ENCODE peak calls at places on chromosomes 3 and 15, in four cellular contexts. G is HEK293T, I is K562, D is HepG2. M is an unnamed sample.

GRCh38 chr15:72319360-72319984 is 485 bp downstream of the CELF6 start:
- DNase-seq in I (no peak), G (peak), D (no peak), M (peak)

GRCh38 chr3:182618085-182618732 is 175.1 kb upstream of the ATP11B start:
- DNase-seq in D (peak), I (no peak), G (peak), M (no peak)

GRCh38 chr3:19735111-19735510 is 198.9 kb downstream of the EFHB start:
- DNase-seq in I (no peak), G (no peak), D (no peak), M (no peak)

GRCh38 chr15:65952425-65953053 is 83.2 kb downstream of the RAB11A start:
- DNase-seq in G (peak), I (peak), D (peak), M (peak)

GRCh38 chr3:24830230-24831152 is 335.8 kb upstream of the THRB start:
- DNase-seq in D (no peak), I (no peak), G (peak), M (peak)

GRCh38 chr3:52069891-52070290 is 13.5 kb upstream of the DUSP7 start:
- DNase-seq in I (no peak), D (no peak), G (no peak), M (no peak)

GRCh38 chr15:39363761-39364586 is 216.9 kb upstream of the THBS1 start:
- DNase-seq in G (no peak), I (no peak), D (peak), M (no peak)

GRCh38 chr3:117706037-117706436 is 996.5 kb downstream of the TUSC7 start:
- DNase-seq in I (no peak), G (no peak), D (no peak), M (no peak)

GRCh38 chr3:127849368-127849767 is 27.1 kb upstream of the MGLL start:
- DNase-seq in I (no peak), G (no peak), D (no peak), M (peak)

GRCh38 chr15:72801590-72802345 is 18.2 kb upstream of the ADPGK start:
- DNase-seq in G (no peak), D (no peak), I (no peak), M (no peak)

GRCh38 chr15:67109141-67110034 is 44.0 kb downstream of the SMAD3 start:
- DNase-seq in G (no peak), D (peak), I (no peak), M (no peak)
- TF ChIP-seq ELF4 in G (no peak), D (no peak), I (no peak), M (no peak)

GRCh38 chr3:124685481-124685880 is 44.8 kb upstream of the UMPS start:
- DNase-seq in D (no peak), G (no peak), I (no peak), M (no peak)
- TF ChIP-seq ELF4 in D (no peak), G (no peak), I (no peak), M (no peak)

DNA sequence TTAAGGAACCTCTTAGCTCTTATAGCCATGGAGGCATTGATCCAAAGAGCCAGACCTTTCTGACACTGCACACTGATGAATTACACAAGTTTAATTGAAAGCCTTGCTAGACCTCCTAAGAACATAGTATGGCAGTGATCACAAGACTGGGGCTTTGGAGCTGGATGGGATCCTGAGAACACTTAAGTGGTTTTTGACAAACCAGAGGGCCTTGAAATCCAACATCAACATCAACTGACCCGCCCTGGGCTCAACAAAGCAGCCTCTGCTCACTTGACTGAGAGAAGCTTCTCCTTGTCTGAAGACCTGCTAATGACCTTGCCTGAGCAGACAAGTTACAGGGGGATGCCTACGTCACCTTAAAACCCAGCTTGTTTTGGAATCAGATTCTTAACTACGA is 257.6 kb downstream of the KLF13 start:
- DNase-seq in I (no peak), D (no peak), G (no peak), M (no peak)
- TF ChIP-seq ELF4 in I (no peak), D (no peak), G (no peak), M (no peak)

DNA sequence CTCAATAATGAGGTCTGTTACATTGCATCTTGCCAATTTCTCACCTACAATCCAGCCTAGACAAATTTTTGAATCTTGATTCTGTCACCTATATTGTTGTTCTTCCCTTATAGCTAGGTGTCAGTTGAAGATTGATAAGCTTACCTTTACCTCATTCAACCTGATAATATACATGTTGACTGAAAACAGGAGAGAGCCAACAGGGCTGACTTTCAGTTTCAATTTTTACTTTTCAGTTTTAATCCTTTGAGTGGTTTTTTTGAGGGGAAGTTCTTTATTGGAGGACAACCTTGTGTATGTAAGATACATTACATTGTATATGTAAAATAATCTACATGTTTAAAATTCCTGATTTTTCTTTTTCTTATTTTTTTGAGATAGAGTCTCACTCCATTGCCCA is 5.8 kb downstream of the ATP13A5 start:
- DNase-seq in G (no peak), I (no peak), D (no peak), M (no peak)
- TF ChIP-seq ELF4 in G (no peak), I (no peak), D (no peak), M (no peak)

GRCh38 chr3:149955449-149955848 is 15.2 kb downstream of the PFN2 start:
- DNase-seq in D (no peak), G (no peak), I (no peak), M (no peak)

GRCh38 chr3:149959443-149959842 is 11.3 kb downstream of the PFN2 start:
- DNase-seq in I (no peak), D (no peak), G (no peak), M (no peak)

GRCh38 chr3:149958171-149958796 is 12.4 kb downstream of the PFN2 start:
- DNase-seq in D (no peak), G (no peak), I (no peak), M (no peak)

GRCh38 chr3:149954812-149955211 is 15.9 kb downstream of the PFN2 start:
- DNase-seq in D (no peak), I (no peak), G (no peak), M (no peak)

DNA sequence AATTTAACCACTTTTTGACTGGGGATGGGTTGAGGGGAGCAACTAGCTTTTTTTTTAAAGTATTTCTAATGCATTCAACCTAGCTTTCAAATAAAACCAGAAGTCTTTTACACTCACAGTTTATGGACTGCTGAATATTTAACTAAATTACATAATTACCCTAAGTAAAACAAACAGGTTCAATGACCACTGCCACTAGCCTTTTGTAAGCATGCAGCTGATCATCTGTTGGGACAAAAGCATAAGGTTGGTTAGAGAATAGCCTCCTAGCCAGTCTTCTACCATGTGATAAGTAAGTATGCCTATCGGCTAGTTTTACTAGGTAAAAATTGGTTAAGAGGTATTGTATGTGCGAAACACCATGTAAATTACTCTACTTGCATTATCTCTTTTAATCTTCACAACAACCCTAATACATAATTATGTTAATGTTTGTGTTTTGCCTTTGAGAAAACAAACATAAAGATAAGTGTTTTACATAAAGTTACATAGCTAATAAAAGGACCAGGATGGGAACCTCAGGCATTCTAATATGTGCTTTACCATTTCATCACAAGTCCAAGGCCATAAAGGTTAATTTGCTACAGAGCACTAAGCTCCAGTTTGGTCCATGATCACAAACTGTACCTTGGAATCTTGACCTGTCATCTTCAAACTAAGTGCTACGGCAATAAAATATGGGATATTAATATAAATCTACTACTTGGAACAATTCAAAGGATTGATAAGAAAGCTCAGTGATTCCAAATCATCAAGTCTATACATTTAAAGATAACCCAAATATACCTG is 13.1 kb downstream of the PFN2 start:
- DNase-seq in D (no peak), G (no peak), I (no peak), M (no peak)
- TF ChIP-seq ELF4 in D (no peak), G (no peak), I (no peak), M (no peak)

GRCh38 chr15:85926834-85927233 is 132.1 kb upstream of the KLHL25 start:
- DNase-seq in G (no peak), I (no peak), D (no peak), M (no peak)

GRCh38 chr15:85925649-85926237 is 131.0 kb upstream of the KLHL25 start:
- DNase-seq in G (no peak), I (no peak), D (no peak), M (no peak)

GRCh38 chr15:85924088-85924487 is 129.4 kb upstream of the KLHL25 start:
- DNase-seq in D (no peak), G (no peak), I (no peak), M (no peak)

DNA sequence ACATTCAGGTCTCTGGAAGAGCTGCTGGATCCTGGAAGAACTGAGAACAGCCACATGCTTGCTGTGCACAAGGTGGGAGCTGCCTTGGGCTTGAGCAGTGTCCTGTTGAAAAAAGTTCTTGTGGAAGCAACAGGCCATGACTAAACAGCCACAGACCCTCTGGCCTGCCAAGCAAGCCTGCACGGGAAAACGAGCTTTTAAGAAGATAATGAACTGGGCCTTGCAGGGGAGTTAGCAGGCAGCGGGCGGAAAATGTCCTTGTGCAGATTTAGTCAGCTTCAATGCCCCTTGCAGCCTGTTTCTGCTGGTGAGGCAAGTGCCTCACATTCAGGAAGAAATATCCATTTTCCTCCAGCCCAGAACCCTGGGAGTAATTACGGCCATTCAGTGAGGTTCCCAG is 126.2 kb upstream of the KLHL25 start:
- DNase-seq in I (no peak), G (no peak), D (no peak), M (no peak)
- TF ChIP-seq ELF4 in I (no peak), G (no peak), D (no peak), M (no peak)

GRCh38 chr15:51561271-51561670 is 61.3 kb downstream of the DMXL2 start:
- DNase-seq in I (no peak), D (no peak), G (no peak), M (peak)
- TF ChIP-seq ELF4 in I (no peak), D (no peak), G (no peak), M (no peak)

DNA sequence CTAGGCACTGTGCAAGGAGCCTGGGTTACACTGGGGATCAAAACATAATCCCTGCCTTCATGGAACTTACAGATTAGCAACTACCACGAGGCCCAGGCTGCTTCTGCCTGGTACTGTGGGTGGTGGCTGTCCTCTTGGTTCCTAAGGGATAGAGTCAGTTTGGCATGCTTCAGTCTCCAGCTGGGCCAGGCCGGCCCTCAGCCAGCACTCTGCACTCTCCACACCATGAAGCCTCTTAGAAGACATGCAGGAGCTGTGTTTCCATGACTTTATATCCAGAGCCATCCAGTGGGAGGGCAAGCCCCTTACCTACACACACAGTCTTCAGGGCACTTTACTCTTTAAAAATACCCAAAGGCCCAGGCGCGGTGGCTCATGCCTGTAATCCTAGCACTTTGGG is 54.4 kb downstream of the ATP1B3 start:
- DNase-seq in I (no peak), D (no peak), G (no peak), M (no peak)
- TF ChIP-seq ELF4 in I (no peak), D (no peak), G (no peak), M (no peak)

DNA sequence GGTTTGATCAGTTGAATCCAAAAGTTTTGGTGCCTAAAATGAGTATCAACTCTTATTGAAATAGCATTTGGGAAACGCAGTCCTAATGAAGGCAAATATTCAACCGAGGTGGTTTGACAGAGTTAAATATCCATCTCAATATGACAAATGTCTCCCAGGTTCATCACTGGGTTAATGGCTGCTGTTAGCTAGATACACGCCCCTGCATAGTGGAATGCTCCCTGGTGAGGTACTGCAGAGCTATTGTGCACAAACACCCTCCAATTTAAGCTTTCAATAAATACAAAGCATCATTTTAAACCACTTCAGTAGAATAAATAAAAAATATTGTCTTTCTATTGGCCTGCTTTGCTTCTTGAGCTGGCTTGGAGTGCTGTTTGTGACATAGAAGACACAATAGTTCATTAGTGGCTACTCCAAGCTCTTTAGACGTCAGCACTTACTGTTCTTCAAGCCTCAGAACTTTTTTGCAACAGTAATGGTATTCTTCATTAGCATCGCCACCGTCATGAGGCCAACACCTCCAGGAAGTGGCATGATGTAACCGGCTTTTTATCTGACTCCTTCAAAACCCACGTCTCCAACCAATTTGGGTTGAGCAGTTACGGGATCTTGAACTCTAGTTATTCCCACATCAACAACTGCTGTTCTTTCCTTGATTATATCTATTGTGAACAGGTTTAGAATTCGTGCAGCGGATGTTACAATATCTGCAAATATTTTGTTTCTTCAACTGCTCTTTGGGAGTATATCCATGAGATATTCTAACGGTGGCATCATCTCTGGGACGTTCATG is 1159.6 kb upstream of the EPHA6 start:
- DNase-seq in I (no peak), G (no peak), D (no peak), M (no peak)
- TF ChIP-seq ELF4 in I (no peak), G (no peak), D (no peak), M (no peak)

GRCh38 chr15:56385908-56386307 is 20.7 kb downstream of the TEX9 start:
- DNase-seq in D (no peak), G (no peak), I (no peak), M (no peak)

GRCh38 chr15:56393277-56393676 is 28.1 kb downstream of the TEX9 start:
- DNase-seq in D (no peak), I (no peak), G (no peak), M (no peak)

GRCh38 chr15:56390739-56391267 is 25.6 kb downstream of the TEX9 start:
- DNase-seq in D (no peak), I (no peak), G (no peak), M (no peak)
- TF ChIP-seq ELF4 in D (no peak), I (no peak), G (no peak), M (no peak)

M was measured in WTC11.